ENCODE peak calls at places on chromosome 15, in six cellular contexts. One of them, this sample, is unnamed.

GRCh38 chr15:60592386-60593339 is 113.7 kb upstream of the ICE2 start:
- DNase-seq in body of pancreas: peak; percentile 89
- DNase-seq in Caki2: peak; percentile 75
- DNase-seq in left cardiac atrium: peak; percentile 88
- DNase-seq in progenitor cell of endocrine pancreas: peak; percentile 66
- DNase-seq in stimulated activated CD4-positive, alpha-beta T cell treated with anti-CD3 and anti-CD28 coated beads, Interleukin-15, amount 100 ng/mL, for 1 hour: peak; percentile 74
- DNase-seq in this sample: peak; percentile 78

GRCh38 chr15:67101981-67102929 is 36.9 kb downstream of the SMAD3 start:
- DNase-seq in left cardiac atrium: no peak
- DNase-seq in progenitor cell of endocrine pancreas: no peak
- DNase-seq in stimulated activated CD4-positive, alpha-beta T cell treated with anti-CD3 and anti-CD28 coated beads, Interleukin-15, amount 100 ng/mL, for 1 hour: peak; percentile 43
- DNase-seq in body of pancreas: no peak
- DNase-seq in Caki2: peak; percentile 47
- DNase-seq in this sample: no peak

GRCh38 chr15:60392986-60393811 is 4.6 kb downstream of the ANXA2 start:
- DNase-seq in left cardiac atrium: peak; percentile 77
- DNase-seq in stimulated activated CD4-positive, alpha-beta T cell treated with anti-CD3 and anti-CD28 coated beads, Interleukin-15, amount 100 ng/mL, for 1 hour: no peak
- DNase-seq in Caki2: peak; percentile 98
- DNase-seq in progenitor cell of endocrine pancreas: no peak
- DNase-seq in body of pancreas: peak; percentile 78
- DNase-seq in this sample: peak; percentile 84

GRCh38 chr15:40420793-40421192 is 15.2 kb downstream of the IVD start:
- DNase-seq in left cardiac atrium: no peak
- DNase-seq in progenitor cell of endocrine pancreas: no peak
- DNase-seq in body of pancreas: peak; percentile 84
- DNase-seq in stimulated activated CD4-positive, alpha-beta T cell treated with anti-CD3 and anti-CD28 coated beads, Interleukin-15, amount 100 ng/mL, for 1 hour: no peak
- DNase-seq in Caki2: no peak
- DNase-seq in this sample: peak; percentile 78

GRCh38 chr15:66763186-66764066 is 61.4 kb downstream of the SMAD6 start:
- DNase-seq in body of pancreas: peak; percentile 89
- DNase-seq in stimulated activated CD4-positive, alpha-beta T cell treated with anti-CD3 and anti-CD28 coated beads, Interleukin-15, amount 100 ng/mL, for 1 hour: no peak
- DNase-seq in Caki2: peak; percentile 72
- DNase-seq in left cardiac atrium: peak; percentile 95
- DNase-seq in progenitor cell of endocrine pancreas: no peak
- DNase-seq in this sample: peak; percentile 83

GRCh38 chr15:69804786-69805185 is 292.9 kb downstream of the TLE3 start:
- DNase-seq in left cardiac atrium: no peak
- DNase-seq in body of pancreas: no peak
- DNase-seq in progenitor cell of endocrine pancreas: no peak
- DNase-seq in stimulated activated CD4-positive, alpha-beta T cell treated with anti-CD3 and anti-CD28 coated beads, Interleukin-15, amount 100 ng/mL, for 1 hour: no peak
- DNase-seq in Caki2: no peak
- DNase-seq in this sample: no peak

GRCh38 chr15:63968122-63968524 is 78.2 kb downstream of the DAPK2 start:
- DNase-seq in left cardiac atrium: no peak
- DNase-seq in progenitor cell of endocrine pancreas: no peak
- DNase-seq in body of pancreas: no peak
- DNase-seq in Caki2: no peak
- DNase-seq in stimulated activated CD4-positive, alpha-beta T cell treated with anti-CD3 and anti-CD28 coated beads, Interleukin-15, amount 100 ng/mL, for 1 hour: no peak
- DNase-seq in this sample: no peak

GRCh38 chr15:81940467-81941451 is 105.1 kb downstream of the MEX3B start:
- DNase-seq in stimulated activated CD4-positive, alpha-beta T cell treated with anti-CD3 and anti-CD28 coated beads, Interleukin-15, amount 100 ng/mL, for 1 hour: no peak
- DNase-seq in Caki2: no peak
- DNase-seq in progenitor cell of endocrine pancreas: no peak
- DNase-seq in left cardiac atrium: no peak
- DNase-seq in body of pancreas: no peak
- DNase-seq in this sample: no peak

GRCh38 chr15:81511160-81511559 is 137.1 kb upstream of the TMC3 start:
- DNase-seq in body of pancreas: no peak
- DNase-seq in Caki2: no peak
- DNase-seq in progenitor cell of endocrine pancreas: no peak
- DNase-seq in stimulated activated CD4-positive, alpha-beta T cell treated with anti-CD3 and anti-CD28 coated beads, Interleukin-15, amount 100 ng/mL, for 1 hour: no peak
- DNase-seq in left cardiac atrium: no peak
- DNase-seq in this sample: no peak

GRCh38 chr15:63583027-63583426 is 14.2 kb upstream of the FBXL22 start:
- DNase-seq in stimulated activated CD4-positive, alpha-beta T cell treated with anti-CD3 and anti-CD28 coated beads, Interleukin-15, amount 100 ng/mL, for 1 hour: no peak
- DNase-seq in body of pancreas: no peak
- DNase-seq in left cardiac atrium: no peak
- DNase-seq in progenitor cell of endocrine pancreas: no peak
- DNase-seq in Caki2: peak; percentile 74
- DNase-seq in this sample: no peak

GRCh38 chr15:66151809-66152208 is 101.7 kb downstream of the MEGF11 start:
- DNase-seq in Caki2: no peak
- DNase-seq in left cardiac atrium: no peak
- DNase-seq in progenitor cell of endocrine pancreas: no peak
- DNase-seq in body of pancreas: peak; percentile 20
- DNase-seq in stimulated activated CD4-positive, alpha-beta T cell treated with anti-CD3 and anti-CD28 coated beads, Interleukin-15, amount 100 ng/mL, for 1 hour: no peak
- DNase-seq in this sample: no peak

GRCh38 chr15:87498545-87498944 is 758.0 kb downstream of the NTRK3 start:
- DNase-seq in stimulated activated CD4-positive, alpha-beta T cell treated with anti-CD3 and anti-CD28 coated beads, Interleukin-15, amount 100 ng/mL, for 1 hour: no peak
- DNase-seq in body of pancreas: no peak
- DNase-seq in progenitor cell of endocrine pancreas: no peak
- DNase-seq in Caki2: no peak
- DNase-seq in left cardiac atrium: no peak
- DNase-seq in this sample: no peak

GRCh38 chr15:83714888-83715287 is 61.0 kb downstream of the ADAMTSL3 start:
- DNase-seq in left cardiac atrium: no peak
- DNase-seq in stimulated activated CD4-positive, alpha-beta T cell treated with anti-CD3 and anti-CD28 coated beads, Interleukin-15, amount 100 ng/mL, for 1 hour: no peak
- DNase-seq in body of pancreas: no peak
- DNase-seq in progenitor cell of endocrine pancreas: no peak
- DNase-seq in Caki2: no peak
- DNase-seq in this sample: no peak

GRCh38 chr15:75647370-75648155 is at the start of gene SNX33:
- DNase-seq in body of pancreas: peak; percentile 85
- DNase-seq in Caki2: peak; percentile 67
- DNase-seq in stimulated activated CD4-positive, alpha-beta T cell treated with anti-CD3 and anti-CD28 coated beads, Interleukin-15, amount 100 ng/mL, for 1 hour: peak; percentile 33
- DNase-seq in progenitor cell of endocrine pancreas: peak; percentile 57
- DNase-seq in left cardiac atrium: peak; percentile 90
- DNase-seq in this sample: peak; percentile 75

GRCh38 chr15:100878601-100879000 is 1.0 kb upstream of the ALDH1A3 start:
- DNase-seq in body of pancreas: no peak
- DNase-seq in Caki2: peak; percentile 31
- DNase-seq in progenitor cell of endocrine pancreas: no peak
- DNase-seq in left cardiac atrium: no peak
- DNase-seq in stimulated activated CD4-positive, alpha-beta T cell treated with anti-CD3 and anti-CD28 coated beads, Interleukin-15, amount 100 ng/mL, for 1 hour: no peak
- DNase-seq in this sample: no peak

GRCh38 chr15:100730129-100730528 is 127.7 kb downstream of the ASB7 start:
- DNase-seq in Caki2: no peak
- DNase-seq in body of pancreas: no peak
- DNase-seq in stimulated activated CD4-positive, alpha-beta T cell treated with anti-CD3 and anti-CD28 coated beads, Interleukin-15, amount 100 ng/mL, for 1 hour: no peak
- DNase-seq in left cardiac atrium: no peak
- DNase-seq in progenitor cell of endocrine pancreas: no peak
- DNase-seq in this sample: peak; percentile 34